ENCODE peak calls at places on chromosomes 7 and 10, in five cellular contexts. Y is H1, K is K562, Q is GM12878, W is GM12892. P is an unnamed sample.
A peak's percentile ranks its signal among the peaks of the same experiment; 100 is the strongest.

GRCh38 chr7:105713488-105714465 is 132.5 kb upstream of the EFCAB10 start:
- DNase-seq in W (no peak), K (no peak), Q (no peak), Y (no peak), P (no peak)

GRCh38 chr7:95933618-95934017 is 161.3 kb downstream of the DYNC1I1 start:
- DNase-seq in K (no peak), Y (no peak), W (no peak), Q (no peak), P (no peak)

GRCh38 chr10:96743988-96744585 is 23.8 kb upstream of the PIK3AP1 start:
- DNase-seq in K (peak; percentile 27), W (no peak), Q (no peak), Y (no peak), P (peak; percentile 33)

GRCh38 chr7:1669954-1670893 is at the start of gene ELFN1:
- DNase-seq in W (no peak), K (peak; percentile 57), Y (peak; percentile 82), Q (no peak), P (peak; percentile 86)

GRCh38 chr7:116591202-116592040 is 66.6 kb downstream of the CAV1 start:
- DNase-seq in Q (no peak), Y (no peak), W (no peak), K (peak; percentile 21), P (peak; percentile 11)

GRCh38 chr10:88131561-88132139 is 268.2 kb downstream of the PTEN start:
- DNase-seq in Q (no peak), K (no peak), Y (no peak), W (no peak), P (no peak)

GRCh38 chr7:131219277-131220041 is 108.2 kb upstream of the MKLN1 start:
- DNase-seq in K (no peak), Q (no peak), W (no peak), Y (no peak), P (no peak)

GRCh38 chr10:68231916-68232315 is at the start of gene ATOH7:
- DNase-seq in K (no peak), Q (no peak), W (no peak), Y (peak; percentile 57), P (no peak)

GRCh38 chr7:151481650-151482505 is 37.8 kb downstream of the RHEB start:
- DNase-seq in K (no peak), Q (no peak), Y (no peak), W (no peak), P (no peak)

GRCh38 chr10:120181154-120181553 is 275.9 kb upstream of the PLPP4 start:
- DNase-seq in W (no peak), Q (no peak), K (no peak), Y (no peak), P (no peak)

GRCh38 chr10:34866848-34867247 is 51.8 kb upstream of the PARD3 start:
- DNase-seq in K (no peak), W (no peak), Y (no peak), Q (no peak), P (no peak)

GRCh38 chr7:112938895-112939588 is 147.6 kb downstream of the GPR85 start:
- DNase-seq in Y (peak; percentile 77), K (peak; percentile 65), W (peak; percentile 8), Q (no peak), P (peak; percentile 67)

GRCh38 chr10:45408421-45409319 is 34.7 kb downstream of the ALOX5 start:
- DNase-seq in K (peak; percentile 63), Q (no peak), Y (no peak), W (no peak), P (no peak)

GRCh38 chr10:60944159-60944909 is at the start of gene RHOBTB1:
- DNase-seq in W (no peak), Y (peak; percentile 77), Q (no peak), K (peak; percentile 74), P (peak; percentile 93)

GRCh38 chr10:71638577-71639411 is 80.8 kb downstream of the C10orf105 start:
- DNase-seq in K (peak; percentile 99), Q (no peak), W (no peak), Y (no peak), P (no peak)

GRCh38 chr10:121088524-121088923 is 237.4 kb downstream of the WDR11 start:
- DNase-seq in Q (no peak), K (no peak), Y (peak; percentile 54), W (no peak), P (peak; percentile 49)

GRCh38 chr7:119733480-119733879 is 539.5 kb upstream of the KCND2 start:
- DNase-seq in K (no peak), W (no peak), Y (no peak), Q (no peak), P (no peak)

GRCh38 chr10:32190890-32191491 is 134.8 kb upstream of the KIF5B start:
- DNase-seq in W (no peak), Q (no peak), Y (no peak), K (peak; percentile 50), P (no peak)

GRCh38 chr10:81472927-81473470 is 402.0 kb upstream of the NRG3 start:
- DNase-seq in W (no peak), Q (no peak), K (no peak), Y (no peak), P (peak; percentile 3)

GRCh38 chr7:132854238-132854637 is 227.7 kb downstream of the CHCHD3 start:
- DNase-seq in Y (no peak), Q (no peak), W (no peak), K (no peak), P (no peak)

GRCh38 chr10:3976171-3976570 is 191.2 kb upstream of the KLF6 start:
- DNase-seq in W (no peak), K (no peak), Q (no peak), Y (no peak), P (no peak)

GRCh38 chr10:85043207-85043606 is 714.8 kb downstream of the CCSER2 start:
- DNase-seq in K (no peak), Q (no peak), W (no peak), Y (peak; percentile 45), P (no peak)

GRCh38 chr7:4168041-4168440 is 514.1 kb upstream of the FOXK1 start:
- DNase-seq in Y (no peak), Q (no peak), W (no peak), K (no peak), P (no peak)

GRCh38 chr10:77332256-77332655 is 305.4 kb downstream of the KCNMA1 start:
- DNase-seq in K (no peak), W (no peak), Q (no peak), Y (no peak), P (no peak)

GRCh38 chr7:98354511-98355249 is 46.2 kb downstream of the BAIAP2L1 start:
- DNase-seq in K (no peak), Y (no peak), W (no peak), Q (no peak), P (no peak)

GRCh38 chr7:38215734-38216670 is 38.0 kb downstream of the STARD3NL start:
- DNase-seq in Y (peak; percentile 82), Q (peak; percentile 36), K (peak; percentile 86), W (peak; percentile 31), P (peak; percentile 77)

GRCh38 chr7:158846304-158846703 is 10.1 kb upstream of the DYNC2I1 start:
- DNase-seq in Q (no peak), W (no peak), Y (no peak), K (no peak), P (no peak)

GRCh38 chr10:119667562-119668328 is 16.6 kb downstream of the BAG3 start:
- DNase-seq in Q (no peak), W (no peak), Y (no peak), K (peak; percentile 74), P (peak; percentile 46)

GRCh38 chr10:126734957-126735356 is 64.5 kb upstream of the C10orf90 start:
- DNase-seq in Q (no peak), W (no peak), Y (no peak), K (no peak), P (no peak)

GRCh38 chr10:115173915-115174443 is 80.8 kb downstream of the ATRNL1 start:
- DNase-seq in Y (no peak), K (no peak), Q (no peak), W (no peak), P (no peak)

GRCh38 chr7:151062399-151063211 is 3.2 kb downstream of the SLC4A2 start:
- DNase-seq in Y (peak; percentile 92), W (no peak), K (peak; percentile 96), Q (no peak), P (peak; percentile 81)

GRCh38 chr10:14873090-14873760 is 5.4 kb upstream of the SUV39H2 start:
- DNase-seq in K (no peak), Y (no peak), W (no peak), Q (no peak), P (no peak)

GRCh38 chr10:125056161-125057132 is 103.9 kb downstream of the CTBP2 start:
- DNase-seq in W (no peak), Y (no peak), Q (no peak), K (no peak), P (no peak)

GRCh38 chr10:73803680-73804286 is 7.6 kb downstream of the NDST2 start:
- DNase-seq in W (peak; percentile 61), Q (peak; percentile 81), K (no peak), Y (no peak), P (no peak)

GRCh38 chr10:86303626-86304025 is 63.0 kb downstream of the GRID1 start:
- DNase-seq in W (no peak), Q (no peak), Y (no peak), K (no peak), P (no peak)

GRCh38 chr7:8442295-8442813 is 8.9 kb downstream of the NXPH1 start:
- DNase-seq in Q (no peak), K (no peak), W (no peak), Y (no peak), P (no peak)
- TF ChIP-seq TAF1 in Q (no peak), K (no peak), W (no peak), Y (no peak), P (no peak)

DNA sequence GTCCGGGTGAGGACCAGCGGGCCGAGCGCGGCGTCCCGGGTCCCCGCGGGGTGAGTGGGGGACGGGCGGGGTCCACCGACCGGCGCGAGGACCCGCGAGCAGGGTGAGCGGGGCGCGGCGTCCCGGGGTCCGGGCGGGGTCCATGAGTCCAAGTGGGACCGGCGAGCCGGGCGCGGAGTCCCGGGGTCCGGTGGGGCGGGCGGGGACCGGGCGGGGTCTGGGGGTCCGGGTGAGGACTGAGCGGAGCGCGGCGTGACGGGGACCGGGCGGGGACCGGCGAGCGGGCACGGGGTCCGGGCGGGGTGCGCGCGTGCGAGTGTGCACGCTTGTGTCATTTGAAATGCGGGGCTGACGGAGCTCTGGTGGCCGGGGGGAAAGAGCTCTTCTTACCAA is 750 bp downstream of the CELF2 start:
- DNase-seq in Y (no peak), Q (no peak), W (no peak), K (no peak), P (no peak)
- TF ChIP-seq TAF1 in Y (no peak), Q (no peak), W (no peak), K (no peak), P (no peak)

GRCh38 chr7:30938435-30939316 is 25.1 kb upstream of the GHRHR start:
- DNase-seq in Q (peak; percentile 32), K (peak; percentile 90), Y (peak; percentile 98), W (peak; percentile 72), P (peak; percentile 92)
- TF ChIP-seq TAF1 in Q (no peak), K (no peak), Y (peak; percentile 57), W (no peak), P (no peak)

DNA sequence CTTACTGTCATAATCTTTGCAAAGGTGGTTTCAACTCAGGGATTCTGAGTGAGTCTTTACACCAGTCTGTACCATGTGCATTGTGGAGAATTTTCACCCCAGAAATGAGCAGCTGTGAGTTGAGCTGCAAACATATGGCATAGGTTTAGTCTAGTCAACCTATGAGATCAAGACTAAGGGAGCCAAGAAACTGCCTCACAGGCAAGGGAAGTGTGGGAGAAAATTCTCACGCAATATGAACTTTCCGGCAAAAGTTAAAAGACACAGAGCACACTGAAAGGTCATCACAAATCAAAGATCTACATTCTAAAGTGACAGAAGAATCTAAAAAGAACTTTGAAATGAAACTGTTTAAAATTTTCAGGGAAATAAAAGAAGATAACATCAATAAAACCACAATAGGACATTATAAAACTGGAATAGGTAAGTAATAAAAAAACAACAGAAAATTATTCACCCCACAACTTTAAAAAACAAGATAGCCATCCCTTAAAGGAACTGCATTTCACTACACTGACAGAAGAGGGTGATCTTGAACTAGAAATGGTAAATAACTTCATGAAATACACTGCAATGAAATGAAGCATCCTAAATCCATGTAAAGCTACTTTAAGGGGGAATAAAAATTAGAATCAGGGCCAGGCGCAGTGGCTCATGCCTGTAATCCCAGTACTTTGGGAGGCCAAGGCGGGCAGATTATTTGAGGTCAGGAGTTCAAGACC is 63.5 kb downstream of the LGI1 start:
- DNase-seq in Q (no peak), Y (no peak), W (no peak), K (peak; percentile 9), P (no peak)
- TF ChIP-seq TAF1 in Q (no peak), Y (no peak), W (no peak), K (no peak), P (no peak)